ENCODE peak calls at places on chromosomes 13 and 19, in four cellular contexts. Z, V, S and C are unnamed samples.

GRCh38 chr13:113962386-113962785 is 11.5 kb downstream of the C13orf46 start:
- DNase-seq in S (no peak), V (no peak), Z (no peak), C (no peak)

GRCh38 chr13:44734204-44734707 is 158.1 kb upstream of the TSC22D1 start:
- DNase-seq in S (no peak), Z (no peak), V (no peak), C (no peak)

GRCh38 chr13:22196777-22197176 is 525.9 kb downstream of the FGF9 start:
- DNase-seq in S (no peak), V (no peak), Z (no peak), C (no peak)

GRCh38 chr13:44796597-44797517 is 192.4 kb downstream of the NUFIP1 start:
- DNase-seq in S (no peak), Z (no peak), V (no peak), C (no peak)

GRCh38 chr13:113904411-113904810 is 40.5 kb upstream of the GAS6 start:
- DNase-seq in V (peak), Z (no peak), S (peak), C (peak)

GRCh38 chr19:1794424-1795185 is 17.5 kb downstream of the ATP8B3 start:
- DNase-seq in V (no peak), Z (no peak), S (no peak), C (peak)

GRCh38 chr13:106276876-106277275 is 258.6 kb downstream of the EFNB2 start:
- DNase-seq in V (no peak), S (no peak), Z (no peak), C (no peak)

GRCh38 chr19:3857449-3858003 is 11.3 kb downstream of the ZFR2 start:
- DNase-seq in V (no peak), S (no peak), Z (no peak), C (no peak)

GRCh38 chr19:13044160-13044853 is 49.0 kb downstream of the NFIX start:
- DNase-seq in S (no peak), Z (no peak), V (no peak), C (no peak)

GRCh38 chr19:12255372-12255771 is 39.3 kb downstream of the ZNF44 start:
- DNase-seq in S (no peak), V (no peak), Z (no peak), C (no peak)

GRCh38 chr19:54436031-54436523 is 12.9 kb upstream of the LENG8 start:
- DNase-seq in Z (no peak), V (peak), S (no peak), C (no peak)

GRCh38 chr13:20616059-20616797 is 49.3 kb downstream of the IFT88 start:
- DNase-seq in S (no peak), V (no peak), Z (no peak), C (no peak)

GRCh38 chr19:4523306-4524110 is 5.2 kb upstream of the PLIN4 start:
- DNase-seq in V (peak), S (peak), Z (no peak), C (peak)

GRCh38 chr13:107838592-107839161 is 376.7 kb downstream of the LIG4 start:
- DNase-seq in V (no peak), S (no peak), Z (no peak), C (no peak)

GRCh38 chr19:31416548-31416947 is 67.3 kb upstream of the TSHZ3 start:
- DNase-seq in S (no peak), V (no peak), Z (no peak), C (no peak)

GRCh38 chr19:32287811-32288227 is 57.6 kb upstream of the ZNF507 start:
- DNase-seq in Z (no peak), V (peak), S (peak), C (peak)

GRCh38 chr19:51258165-51258564 is 7.3 kb downstream of the SIGLECL1 start:
- DNase-seq in Z (no peak), V (no peak), S (no peak), C (no peak)

GRCh38 chr13:85879014-85879413 is 79.8 kb upstream of the SLITRK6 start:
- DNase-seq in S (no peak), V (no peak), Z (no peak), C (no peak)

GRCh38 chr13:110129539-110130186 is 177.3 kb downstream of the COL4A1 start:
- DNase-seq in V (no peak), Z (no peak), S (no peak), C (no peak)

GRCh38 chr13:25688524-25688923 is 316.8 kb downstream of the ATP8A2 start:
- DNase-seq in Z (no peak), S (no peak), V (no peak), C (no peak)

GRCh38 chr19:656751-657559 is 6.1 kb downstream of the RNF126 start:
- DNase-seq in S (no peak), Z (no peak), V (no peak), C (no peak)

GRCh38 chr19:2037676-2038255 is 13.3 kb downstream of the MKNK2 start:
- DNase-seq in Z (no peak), V (no peak), S (no peak), C (no peak)

GRCh38 chr13:95546919-95547318 is 5.6 kb upstream of the CLDN10 start:
- DNase-seq in S (no peak), Z (no peak), V (no peak), C (no peak)

GRCh38 chr19:52735734-52736133 is 890 bp upstream of the ZNF611 start:
- DNase-seq in Z (no peak), V (peak), S (peak), C (peak)

GRCh38 chr19:51501594-51502263 is at the start of gene SIGLEC12:
- DNase-seq in Z (no peak), S (no peak), V (no peak), C (no peak)

GRCh38 chr13:29861694-29862110 is 11.3 kb upstream of the UBL3 start:
- DNase-seq in Z (no peak), S (peak), V (no peak), C (no peak)

GRCh38 chr13:90868321-90868920 is 479.1 kb upstream of the MIR17HG start:
- DNase-seq in V (no peak), S (peak), Z (no peak), C (no peak)

GRCh38 chr13:113066142-113066455 is 39.5 kb upstream of the F7 start:
- DNase-seq in Z (no peak), V (no peak), S (no peak), C (no peak)

GRCh38 chr13:50914301-50914700 is 4.7 kb downstream of the RNASEH2B start:
- DNase-seq in S (no peak), V (no peak), Z (no peak), C (no peak)

GRCh38 chr13:49693191-49693733 is 2.0 kb upstream of the EBPL start:
- DNase-seq in S (no peak), V (no peak), Z (no peak), C (no peak)

GRCh38 chr13:113452942-113453901 is at the start of gene ADPRHL1:
- DNase-seq in V (no peak), S (no peak), Z (no peak), C (no peak)

GRCh38 chr19:39021063-39021462 is 11.3 kb downstream of the FBXO27 start:
- DNase-seq in V (no peak), S (no peak), Z (peak), C (no peak)

GRCh38 chr13:91400094-91400462 is 1.7 kb downstream of the GPC5 start:
- DNase-seq in V (no peak), S (no peak), Z (no peak), C (no peak)

GRCh38 chr13:100506154-100506553 is 82.4 kb downstream of the GGACT start:
- DNase-seq in V (no peak), S (no peak), Z (no peak), C (no peak)

GRCh38 chr13:38970380-38971051 is 20.1 kb downstream of the STOML3 start:
- DNase-seq in V (no peak), S (no peak), Z (no peak), C (no peak)

GRCh38 chr19:39057615-39058014 is 25.3 kb upstream of the FBXO27 start:
- DNase-seq in S (no peak), Z (no peak), V (no peak), C (no peak)

GRCh38 chr13:35136585-35136984 is 194.5 kb downstream of the NBEA start:
- DNase-seq in Z (no peak), S (no peak), V (no peak), C (no peak)

GRCh38 chr13:35143123-35143522 is 201.1 kb downstream of the NBEA start:
- DNase-seq in V (no peak), S (no peak), Z (no peak), C (no peak)

GRCh38 chr13:35140831-35141230 is 198.8 kb downstream of the NBEA start:
- DNase-seq in S (no peak), V (no peak), Z (no peak), C (no peak)

GRCh38 chr13:35140321-35140720 is 198.3 kb downstream of the NBEA start:
- DNase-seq in V (no peak), S (no peak), Z (no peak), C (no peak)

DNA sequence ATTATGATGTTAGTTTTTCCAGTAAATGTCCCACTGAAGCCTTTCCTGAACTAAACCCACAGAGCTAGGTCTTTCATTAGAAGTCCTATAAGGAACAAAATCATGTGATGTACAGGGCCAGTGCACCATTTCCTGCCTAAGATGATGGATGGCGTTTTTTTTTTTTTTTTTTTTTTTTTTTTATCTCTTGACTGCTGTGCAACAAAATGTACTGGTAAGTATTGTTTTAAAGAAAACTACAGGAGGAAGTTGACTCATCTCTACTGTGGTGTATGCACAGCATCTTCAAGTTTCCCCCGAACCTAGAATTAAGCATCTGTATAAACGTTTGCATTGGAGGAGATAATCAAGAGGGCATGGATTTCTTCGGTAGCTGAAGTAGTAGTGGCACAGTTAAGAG is 197.5 kb downstream of the NBEA start:
- DNase-seq in S (no peak), Z (no peak), V (no peak), C (no peak)
- TF ChIP-seq SUZ12 in S (no peak), Z (no peak), V (no peak), C (no peak)

GRCh38 chr13:64819081-64819480 is 2411.1 kb downstream of the PCDH9 start:
- DNase-seq in Z (no peak), V (no peak), S (no peak), C (no peak)

GRCh38 chr13:64817721-64818120 is 2412.4 kb downstream of the PCDH9 start:
- DNase-seq in S (no peak), V (no peak), Z (no peak), C (no peak)
- TF ChIP-seq ZNF274 in S (no peak), V (no peak), Z (no peak), C (no peak)

GRCh38 chr19:42440357-42441046 is 2.2 kb downstream of the CXCL17 start:
- DNase-seq in S (peak), Z (no peak), V (peak), C (no peak)

GRCh38 chr19:42445948-42446347 is 3.2 kb upstream of the CXCL17 start:
- DNase-seq in V (no peak), Z (no peak), S (no peak), C (no peak)

GRCh38 chr19:42442833-42443232 is at the start of gene CXCL17:
- DNase-seq in S (no peak), V (no peak), Z (no peak), C (no peak)

GRCh38 chr19:42443944-42444398 is 1.2 kb upstream of the CXCL17 start:
- DNase-seq in S (peak), V (no peak), Z (no peak), C (no peak)

DNA sequence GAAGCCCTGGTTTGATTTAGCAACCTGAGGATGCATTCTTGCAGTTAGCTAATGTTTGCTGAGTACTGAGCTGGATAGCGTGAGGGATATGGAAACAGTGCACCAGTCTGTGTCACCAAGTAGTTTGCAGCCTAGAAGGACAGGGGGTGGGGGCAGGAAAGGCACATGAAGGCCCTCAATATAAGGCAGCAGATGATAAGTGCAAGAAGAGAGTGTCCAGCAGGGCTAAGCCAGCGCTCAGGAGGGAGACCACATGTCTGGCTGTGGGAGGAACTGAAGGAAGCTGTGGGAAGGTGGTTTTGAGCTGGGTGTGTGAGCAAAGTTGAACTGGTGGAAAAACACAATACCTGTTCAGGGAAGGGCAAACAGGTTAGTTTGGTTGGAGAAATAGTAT is 1.7 kb downstream of the CXCL17 start:
- DNase-seq in V (no peak), Z (no peak), S (peak), C (no peak)
- TF ChIP-seq SUZ12 in V (no peak), Z (no peak), S (no peak), C (no peak)

GRCh38 chr13:47845981-47846380 is 155.1 kb downstream of the SUCLA2 start:
- DNase-seq in V (no peak), S (no peak), Z (no peak), C (no peak)
- TF ChIP-seq ZNF274 in V (no peak), S (no peak), Z (no peak), C (no peak)

GRCh38 chr13:77213644-77214043 is 113.2 kb downstream of the MYCBP2 start:
- DNase-seq in Z (no peak), V (no peak), S (no peak), C (no peak)
- TF ChIP-seq SUZ12 in Z (no peak), V (no peak), S (no peak), C (no peak)